ENCODE peak calls at places on chromosome X, in five cellular contexts. W, R, D, K and O are unnamed samples.

GRCh38 chrX:72208126-72208525 is 26.6 kb downstream of the PIN4 start:
- DNase-seq in D (no peak), W (no peak), K (no peak), R (no peak), O (no peak)

GRCh38 chrX:45630078-45630477 is 429.4 kb upstream of the DIPK2B start:
- DNase-seq in R (no peak), D (no peak), W (no peak), K (no peak), O (no peak)

GRCh38 chrX:75115707-75116413 is 40.2 kb downstream of the ABCB7 start:
- DNase-seq in D (no peak), W (no peak), R (no peak), K (no peak), O (no peak)

GRCh38 chrX:119885554-119886428 is 9.9 kb upstream of the AKAP14 start:
- DNase-seq in D (no peak), K (peak), R (no peak), W (peak), O (peak)

GRCh38 chrX:53357799-53358530 is 64.5 kb downstream of the SMC1A start:
- DNase-seq in K (peak), W (no peak), D (no peak), R (no peak), O (no peak)

GRCh38 chrX:123976671-123977316 is 15.3 kb downstream of the STAG2 start:
- DNase-seq in R (no peak), K (peak), D (peak), W (peak), O (peak)

GRCh38 chrX:17836830-17837229 is 24.3 kb downstream of the RAI2 start:
- DNase-seq in D (no peak), W (peak), R (no peak), K (no peak), O (no peak)

GRCh38 chrX:45806410-45807121 is 605.9 kb upstream of the DIPK2B start:
- DNase-seq in K (no peak), W (peak), R (peak), D (peak), O (peak)

GRCh38 chrX:17710836-17711235 is 26.5 kb upstream of the SCML1 start:
- DNase-seq in R (no peak), K (no peak), W (no peak), D (no peak), O (no peak)

GRCh38 chrX:63963382-63963781 is 178.4 kb upstream of the ARHGEF9 start:
- DNase-seq in R (no peak), W (no peak), D (no peak), K (no peak), O (no peak)

GRCh38 chrX:150225756-150226155 is 137.4 kb upstream of the MAMLD1 start:
- DNase-seq in D (no peak), K (no peak), R (no peak), W (no peak), O (no peak)

GRCh38 chrX:30713061-30713525 is 59.9 kb downstream of the GK start:
- DNase-seq in K (peak), D (peak), W (peak), R (peak), O (peak)

GRCh38 chrX:148976571-148976970 is 476.2 kb downstream of the AFF2 start:
- DNase-seq in K (no peak), D (no peak), R (no peak), W (no peak), O (no peak)

GRCh38 chrX:66674506-66674905 is 35.6 kb upstream of the EDA2R start:
- DNase-seq in R (no peak), D (no peak), K (no peak), W (no peak), O (no peak)

GRCh38 chrX:9318761-9319160 is 146.1 kb upstream of the TBL1X start:
- DNase-seq in K (no peak), W (no peak), R (no peak), D (no peak), O (no peak)

GRCh38 chrX:124594017-124594651 is 247.8 kb downstream of the SH2D1A start:
- DNase-seq in D (no peak), W (no peak), K (peak), R (no peak), O (no peak)

GRCh38 chrX:85590638-85591037 is 211.2 kb upstream of the POF1B start:
- DNase-seq in D (no peak), R (no peak), K (no peak), W (no peak), O (no peak)

GRCh38 chrX:149830192-149830873 is 48.6 kb downstream of the MAGEA9 start:
- DNase-seq in K (no peak), D (peak), W (no peak), R (peak), O (no peak)

GRCh38 chrX:47958943-47959342 is 44.8 kb downstream of the ZNF182 start:
- DNase-seq in K (peak), R (no peak), W (peak), D (peak), O (no peak)

GRCh38 chrX:65731684-65732289 is 64.3 kb downstream of the MSN start:
- DNase-seq in R (no peak), D (no peak), K (no peak), W (no peak), O (no peak)

GRCh38 chrX:116031331-116031730 is 139.2 kb upstream of the AGTR2 start:
- DNase-seq in W (no peak), R (no peak), K (no peak), D (no peak), O (no peak)

GRCh38 chrX:26922278-26922677 is 540.9 kb downstream of the PPP4R3C start:
- DNase-seq in W (no peak), D (peak), R (no peak), K (no peak), O (no peak)

GRCh38 chrX:47078129-47079043 is at the start of gene RGN:
- DNase-seq in D (no peak), R (no peak), W (no peak), K (no peak), O (no peak)

GRCh38 chrX:84248226-84248625 is 60.2 kb upstream of the RPS6KA6 start:
- DNase-seq in R (no peak), K (no peak), W (no peak), D (no peak), O (no peak)

GRCh38 chrX:46758163-46758955 is 559 bp downstream of the SLC9A7 start:
- DNase-seq in D (peak), K (no peak), R (no peak), W (no peak), O (peak)

GRCh38 chrX:9466115-9466495 is 1.2 kb downstream of the TBL1X start:
- DNase-seq in D (peak), W (peak), K (peak), R (no peak), O (peak)

GRCh38 chrX:84729809-84730208 is 227.6 kb upstream of the HDX start:
- DNase-seq in R (peak), W (peak), D (peak), K (peak), O (peak)

GRCh38 chrX:30027636-30028035 is 187.7 kb upstream of the MAGEB2 start:
- DNase-seq in R (no peak), W (no peak), D (peak), K (no peak), O (no peak)

GRCh38 chrX:69025802-69026301 is 139.4 kb downstream of the PJA1 start:
- DNase-seq in W (peak), K (no peak), D (no peak), R (no peak), O (no peak)

GRCh38 chrX:67543818-67544217 is at the start of gene AR:
- DNase-seq in K (no peak), W (no peak), D (peak), R (no peak), O (peak)

GRCh38 chrX:33607042-33607595 is 395.8 kb upstream of the DMD start:
- DNase-seq in D (no peak), R (no peak), K (no peak), W (no peak), O (no peak)

DNA sequence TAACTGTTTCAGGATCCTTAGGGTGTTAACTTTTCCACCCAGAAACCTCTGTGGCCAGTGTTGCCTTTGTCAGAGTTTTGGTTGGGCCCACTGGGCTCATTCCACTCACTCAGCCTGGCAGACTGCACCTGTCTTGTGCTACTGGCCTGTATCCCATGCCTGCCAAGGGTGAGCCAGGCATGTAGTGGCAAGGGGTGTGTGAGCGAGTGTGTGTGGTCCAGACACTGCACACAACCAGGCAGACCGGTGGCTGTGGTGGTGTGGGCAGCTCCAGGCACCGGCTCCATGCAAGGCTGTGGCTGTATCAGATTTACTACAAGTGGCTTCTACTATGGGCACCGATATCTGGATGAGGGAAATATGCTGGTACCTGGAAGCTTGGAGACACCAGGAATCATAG is 394.6 kb upstream of the DMD start:
- DNase-seq in K (no peak), D (no peak), W (no peak), R (no peak), O (no peak)
- TF ChIP-seq MYC in K (no peak), D (no peak), W (no peak), R (no peak), O (no peak)

DNA sequence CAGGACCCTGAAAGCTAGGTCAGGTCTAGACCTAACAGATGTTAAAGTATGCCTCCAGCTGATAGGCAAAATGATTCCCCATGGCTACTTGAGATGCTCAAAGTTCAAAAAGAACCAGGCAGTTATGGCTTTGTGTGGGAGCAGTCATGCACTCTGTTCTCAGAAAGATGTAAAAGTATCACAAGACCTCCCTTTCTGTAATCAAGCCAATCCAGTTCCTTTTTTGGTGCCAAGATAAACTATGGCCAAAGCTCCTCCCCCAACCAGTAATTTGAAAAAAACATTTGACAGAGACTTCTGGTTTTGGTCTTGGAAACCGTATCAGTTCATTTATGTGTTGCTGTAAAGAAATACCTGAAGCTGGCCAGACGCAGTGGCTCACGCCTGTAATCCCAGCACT is 340.9 kb downstream of the CHIC1 start:
- DNase-seq in R (no peak), D (peak), K (no peak), W (no peak), O (no peak)
- TF ChIP-seq MYC in R (no peak), D (no peak), K (no peak), W (no peak), O (no peak)

GRCh38 chrX:20364238-20364637 is 97.5 kb upstream of the RPS6KA3 start:
- DNase-seq in D (no peak), K (no peak), R (no peak), W (no peak), O (no peak)

GRCh38 chrX:20363003-20363674 is 96.4 kb upstream of the RPS6KA3 start:
- DNase-seq in R (no peak), K (peak), W (no peak), D (no peak), O (no peak)

GRCh38 chrX:20362268-20363002 is 95.7 kb upstream of the RPS6KA3 start:
- DNase-seq in D (peak), K (peak), W (no peak), R (no peak), O (peak)

GRCh38 chrX:20361081-20361889 is 94.6 kb upstream of the RPS6KA3 start:
- DNase-seq in W (peak), D (no peak), R (no peak), K (no peak), O (peak)

DNA sequence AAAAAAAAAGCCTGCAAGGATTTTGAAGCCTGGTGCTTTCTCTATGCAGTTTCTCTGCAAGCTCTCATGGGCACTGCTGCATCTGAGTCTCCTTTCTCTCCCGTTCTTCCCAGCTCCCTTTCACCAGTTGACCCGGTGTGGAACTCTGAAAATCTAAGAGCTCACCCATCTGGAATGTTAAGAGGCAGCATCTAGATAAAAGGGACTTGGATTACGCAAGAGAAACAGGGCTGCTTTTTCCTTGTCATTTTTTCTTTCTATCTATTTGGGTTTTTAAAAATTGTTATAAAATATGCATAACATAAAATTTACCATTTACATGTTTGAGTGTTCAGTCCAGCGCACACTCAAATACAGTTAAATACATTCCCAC is 95.2 kb upstream of the RPS6KA3 start:
- DNase-seq in K (no peak), W (no peak), R (no peak), D (no peak), O (peak)
- TF ChIP-seq MYC in K (no peak), W (no peak), R (no peak), D (no peak), O (no peak)

GRCh38 chrX:25025615-25026014 is 9.8 kb upstream of the ARX start:
- DNase-seq in D (no peak), R (no peak), W (no peak), K (no peak), O (no peak)

GRCh38 chrX:25023908-25024307 is 8.1 kb upstream of the ARX start:
- DNase-seq in K (no peak), R (no peak), W (no peak), D (no peak), O (no peak)

GRCh38 chrX:25029288-25029687 is 13.5 kb upstream of the ARX start:
- DNase-seq in K (no peak), R (no peak), W (no peak), D (no peak), O (no peak)

GRCh38 chrX:25028726-25029125 is 13.0 kb upstream of the ARX start:
- DNase-seq in R (no peak), W (no peak), D (no peak), K (no peak), O (no peak)
- TF ChIP-seq MYC in R (no peak), W (no peak), D (no peak), K (no peak), O (no peak)

GRCh38 chrX:130120321-130120731 is 10.0 kb upstream of the ELF4 start:
- DNase-seq in K (peak), D (peak), R (no peak), W (peak), O (no peak)

GRCh38 chrX:130117166-130117565 is 6.9 kb upstream of the ELF4 start:
- DNase-seq in R (no peak), W (no peak), D (no peak), K (no peak), O (no peak)

GRCh38 chrX:130118941-130119640 is 8.8 kb upstream of the ELF4 start:
- DNase-seq in R (no peak), D (no peak), K (no peak), W (no peak), O (no peak)

GRCh38 chrX:130120746-130121504 is 10.6 kb upstream of the ELF4 start:
- DNase-seq in K (peak), R (no peak), W (peak), D (peak), O (peak)

DNA sequence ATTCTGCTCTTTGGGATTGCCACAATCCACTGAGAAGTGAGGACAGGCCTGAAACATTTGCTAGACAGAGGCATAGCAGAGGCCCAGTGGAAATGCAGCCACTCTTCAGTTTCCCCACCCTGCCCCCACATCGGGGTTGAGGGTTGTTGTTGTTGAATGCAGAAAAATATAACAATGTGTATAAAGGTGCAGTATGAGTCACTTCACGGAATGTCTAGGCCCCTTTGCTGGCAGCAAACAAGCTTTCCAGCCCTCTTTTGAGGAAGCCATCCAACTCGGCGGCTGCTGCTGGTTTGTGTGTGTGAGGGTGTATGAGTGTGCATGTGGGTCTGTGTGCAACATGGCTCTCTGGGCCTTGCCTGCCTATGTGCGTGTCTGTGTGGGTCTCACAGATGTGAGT is 8.1 kb upstream of the ELF4 start:
- DNase-seq in R (no peak), K (no peak), W (no peak), D (peak), O (no peak)
- TF ChIP-seq MYC in R (no peak), K (no peak), W (no peak), D (no peak), O (no peak)

GRCh38 chrX:10795721-10796120 is 175.3 kb upstream of the MID1 start:
- DNase-seq in W (no peak), R (no peak), K (no peak), D (no peak), O (no peak)

GRCh38 chrX:10800776-10801175 is 180.4 kb upstream of the MID1 start:
- DNase-seq in W (no peak), K (no peak), D (no peak), R (no peak), O (no peak)

GRCh38 chrX:10794203-10794630 is 173.8 kb upstream of the MID1 start:
- DNase-seq in W (no peak), K (no peak), D (no peak), R (no peak), O (no peak)

DNA sequence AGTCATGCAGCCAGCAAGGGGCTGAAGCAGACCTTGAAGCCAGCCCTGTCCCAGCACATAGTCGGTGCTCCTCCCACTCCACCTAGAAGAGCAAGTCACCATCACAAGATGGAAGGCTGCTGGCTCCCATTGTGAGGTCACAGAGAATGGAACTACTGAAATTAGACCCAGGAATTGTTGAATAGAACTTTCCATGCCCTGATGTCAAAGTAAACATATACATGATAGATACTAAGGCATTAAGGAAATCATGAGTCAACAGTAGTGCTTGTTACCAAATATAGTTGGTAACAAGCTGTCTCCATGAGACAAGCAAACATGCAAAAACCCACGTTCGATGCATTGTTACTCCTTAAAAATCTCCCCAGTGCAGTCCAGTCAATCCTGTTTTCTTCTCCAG is 177.1 kb upstream of the MID1 start:
- DNase-seq in R (no peak), W (no peak), D (peak), K (no peak), O (peak)
- TF ChIP-seq MYC in R (no peak), W (no peak), D (no peak), K (no peak), O (no peak)

GRCh38 chrX:39499996-39500395 is 597.8 kb downstream of the BCOR start:
- DNase-seq in D (no peak), K (no peak), R (no peak), W (no peak), O (no peak)
- TF ChIP-seq MYC in D (no peak), K (no peak), R (no peak), W (no peak), O (no peak)

GRCh38 chrX:118530537-118530936 is 34.9 kb downstream of the DOCK11 start:
- DNase-seq in W (peak), R (no peak), D (no peak), K (no peak), O (no peak)
- TF ChIP-seq MYC in W (no peak), R (no peak), D (no peak), K (no peak), O (no peak)

GRCh38 chrX:302975-303374 is 15.6 kb downstream of the GTPBP6 start:
- DNase-seq in D (no peak), R (no peak), W (no peak), K (no peak), O (no peak)
- TF ChIP-seq MYC in D (no peak), R (no peak), W (no peak), K (no peak), O (no peak)

GRCh38 chrX:12974217-12974796 is 603 bp upstream of the TMSB4X start:
- DNase-seq in K (peak), R (no peak), D (peak), W (peak), O (peak)
- TF ChIP-seq MYC in K (peak), R (no peak), D (no peak), W (no peak), O (no peak)